ENCODE peak calls at places on chromosomes 7 and 10, in eight cellular contexts. F is left lung, G is tibial nerve, X is bronchial epithelial cell, O is endodermal cell, H is stomach, E is cardiac fibroblast, T is left ventricle myocardium inferior. P is an unnamed sample.

GRCh38 chr10:124063736-124064135 is 29.7 kb downstream of the CHST15 start:
- DNase-seq in T (no peak), X (peak; percentile 94), H (no peak), E (peak; percentile 80), G (no peak), O (no peak), F (no peak), P (peak; percentile 84)

GRCh38 chr10:84317174-84317573 is 11.2 kb upstream of the CCSER2 start:
- DNase-seq in E (no peak), H (no peak), T (no peak), F (no peak), G (no peak), X (no peak), O (no peak), P (no peak)

GRCh38 chr10:119285495-119286267 is 78.3 kb downstream of the GRK5 start:
- DNase-seq in G (no peak), H (no peak), O (no peak), E (no peak), X (no peak), T (no peak), F (no peak), P (peak; percentile 35)

GRCh38 chr7:131010714-131011436 is 276.9 kb upstream of the KLF14 start:
- DNase-seq in X (peak; percentile 90), H (no peak), E (peak; percentile 82), F (no peak), G (no peak), T (no peak), O (no peak), P (no peak)

GRCh38 chr7:151038951-151039849 is 9.1 kb upstream of the ASIC3 start:
- DNase-seq in F (peak; percentile 94), G (peak; percentile 23), H (peak; percentile 72), T (peak; percentile 59), O (peak; percentile 66), X (peak; percentile 87), E (peak; percentile 88), P (peak; percentile 89)

GRCh38 chr10:109838592-109839244 is 84.6 kb downstream of the XPNPEP1 start:
- DNase-seq in E (no peak), O (no peak), F (no peak), T (no peak), G (no peak), H (no peak), X (no peak), P (no peak)

GRCh38 chr7:92729172-92729571 is 107.2 kb downstream of the CDK6 start:
- DNase-seq in G (no peak), T (no peak), F (no peak), E (peak; percentile 13), O (no peak), X (no peak), H (no peak), P (no peak)

GRCh38 chr7:90511776-90512175 is 42.3 kb downstream of the PTTG1IP2 start:
- DNase-seq in T (no peak), E (no peak), F (no peak), X (no peak), H (no peak), O (no peak), G (no peak), P (no peak)

GRCh38 chr10:105837951-105838350 is 1196.9 kb downstream of the SORCS3 start:
- DNase-seq in F (no peak), T (no peak), O (no peak), G (no peak), E (peak; percentile 32), H (no peak), X (peak; percentile 11), P (peak; percentile 34)

GRCh38 chr10:110413903-110414562 is 83.7 kb upstream of the DUSP5 start:
- DNase-seq in E (no peak), T (no peak), G (no peak), F (no peak), X (no peak), H (no peak), O (no peak), P (no peak)

GRCh38 chr7:74479066-74479781 is 25.5 kb downstream of the GTF2IRD1 start:
- DNase-seq in G (peak; percentile 28), E (peak; percentile 75), F (peak; percentile 86), T (peak; percentile 32), X (peak; percentile 27), H (peak; percentile 53), O (no peak), P (peak; percentile 43)

GRCh38 chr7:74479961-74480829 is 26.5 kb downstream of the GTF2IRD1 start:
- DNase-seq in E (peak; percentile 89), F (peak; percentile 86), H (peak; percentile 86), G (peak; percentile 50), O (peak; percentile 88), T (peak; percentile 85), X (peak; percentile 63), P (peak; percentile 92)

GRCh38 chr7:74481458-74482324 is 28.0 kb downstream of the GTF2IRD1 start:
- DNase-seq in F (no peak), T (no peak), X (no peak), O (no peak), H (no peak), E (peak; percentile 24), G (no peak), P (peak; percentile 28)

GRCh38 chr7:74482629-74483401 is 29.1 kb downstream of the GTF2IRD1 start:
- DNase-seq in O (no peak), H (no peak), F (no peak), G (no peak), X (peak; percentile 83), T (no peak), E (peak; percentile 95), P (peak; percentile 97)

GRCh38 chr7:74480861-74481417 is 27.2 kb downstream of the GTF2IRD1 start:
- DNase-seq in F (no peak), T (peak; percentile 49), X (peak; percentile 33), O (no peak), E (peak; percentile 90), H (peak; percentile 53), G (peak; percentile 44), P (peak; percentile 64)
- H3K4me3 ChIP-seq in F (peak overlapping the region; percentile 19), T (peak overlapping the region; percentile 68), X (no peak overlapping the region), O (no peak overlapping the region), E (peak overlapping the region; percentile 36), H (peak overlapping the region; percentile 34), G (peak overlapping the region; percentile 57), P (peak overlapping the region; percentile 15)

GRCh38 chr10:34076443-34076842 is 738.7 kb downstream of the PARD3 start:
- DNase-seq in F (no peak), E (no peak), H (no peak), G (no peak), X (no peak), T (no peak), O (no peak), P (no peak)

GRCh38 chr10:34075269-34075926 is 739.7 kb downstream of the PARD3 start:
- DNase-seq in F (no peak), O (no peak), G (no peak), T (peak; percentile 34), X (no peak), H (no peak), E (no peak), P (no peak)

GRCh38 chr10:34078798-34079470 is 736.2 kb downstream of the PARD3 start:
- DNase-seq in T (peak; percentile 59), G (no peak), E (peak; percentile 95), X (peak; percentile 47), F (no peak), H (no peak), O (no peak), P (peak; percentile 59)

GRCh38 chr10:34079702-34080484 is 735.2 kb downstream of the PARD3 start:
- DNase-seq in H (no peak), E (no peak), X (no peak), F (no peak), G (no peak), O (no peak), T (no peak), P (no peak)

DNA sequence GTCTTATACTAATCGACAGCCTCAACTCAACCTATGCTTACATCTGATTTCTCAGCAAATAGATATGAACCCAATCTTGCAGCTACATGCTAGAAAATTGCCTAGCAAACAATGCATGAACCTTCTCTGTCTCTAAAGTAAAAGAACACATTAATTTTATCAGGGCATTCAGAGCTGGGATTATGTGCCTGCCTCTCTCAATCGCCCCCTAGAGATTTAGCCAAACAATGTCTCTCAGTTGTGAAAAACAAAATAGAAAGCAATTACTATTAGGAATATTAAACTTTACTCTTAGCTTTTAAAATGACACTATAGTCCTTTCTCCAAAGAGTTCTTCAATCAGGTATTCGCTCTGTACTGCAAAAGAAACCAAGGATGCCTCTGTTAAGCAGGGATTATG is 737.1 kb downstream of the PARD3 start:
- DNase-seq in G (no peak), H (no peak), E (peak; percentile 24), T (no peak), O (no peak), F (no peak), X (no peak), P (no peak)
- TF ChIP-seq CTCF in G (no peak), H (no peak), E (peak; percentile 18), T (peak; percentile 15), O (peak; percentile 39), F (no peak), X (no peak), P (peak; percentile 12)

GRCh38 chr7:143363011-143363937 is 761 bp upstream of the FAM131B start:
- DNase-seq in X (no peak), H (no peak), E (no peak), O (peak; percentile 43), G (no peak), F (no peak), T (no peak), P (no peak)
- H3K4me3 ChIP-seq in X (no peak overlapping the region), H (peak overlapping the region; percentile 58), E (no peak overlapping the region), O (no peak overlapping the region), G (peak overlapping the region; percentile 78), F (no peak overlapping the region), T (peak overlapping the region; percentile 68), P (peak overlapping the region; percentile 12)

GRCh38 chr10:6115824-6116350 is 27.1 kb downstream of the RBM17 start:
- DNase-seq in G (no peak), O (no peak), E (no peak), X (no peak), F (no peak), H (no peak), T (no peak), P (no peak)

GRCh38 chr10:6115411-6115800 is 26.6 kb downstream of the RBM17 start:
- DNase-seq in O (no peak), F (no peak), T (no peak), G (no peak), E (peak; percentile 37), X (no peak), H (no peak), P (no peak)

GRCh38 chr10:6116806-6117205 is 28.0 kb downstream of the RBM17 start:
- DNase-seq in F (no peak), H (no peak), E (no peak), G (no peak), X (no peak), O (no peak), T (no peak), P (no peak)

GRCh38 chr10:6114299-6114698 is 25.5 kb downstream of the RBM17 start:
- DNase-seq in F (no peak), X (no peak), H (no peak), E (no peak), G (no peak), O (no peak), T (no peak), P (no peak)

DNA sequence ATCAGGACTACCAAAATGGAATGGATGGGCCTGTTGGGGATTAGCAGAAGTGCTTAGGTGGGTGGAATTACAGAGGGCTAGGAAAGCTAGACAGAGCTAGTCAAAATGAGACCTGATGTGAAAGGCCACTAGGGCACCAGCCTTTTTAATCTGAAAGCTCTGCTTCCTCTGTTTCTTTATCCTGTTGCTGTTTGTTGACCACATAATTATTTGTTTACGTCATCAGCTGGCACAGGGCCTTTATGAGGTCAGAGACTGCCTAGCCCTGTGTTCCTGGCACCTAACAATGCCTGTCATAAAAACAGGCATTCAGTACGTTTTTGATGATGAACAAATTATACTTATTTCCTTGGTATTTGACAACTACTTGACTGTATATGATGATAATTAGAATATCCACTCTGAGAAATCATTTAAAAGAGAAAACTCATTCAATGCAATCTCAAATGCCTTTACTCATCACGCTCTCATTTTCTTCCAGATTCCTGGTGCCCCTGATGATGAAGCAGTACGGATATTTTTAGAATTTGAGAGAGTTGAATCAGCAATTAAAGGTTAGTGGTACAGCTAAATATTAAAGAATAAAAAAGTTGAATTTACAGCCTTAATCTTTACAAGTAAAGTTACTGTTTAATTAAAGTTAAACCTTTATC is 26.1 kb downstream of the RBM17 start:
- DNase-seq in H (no peak), F (no peak), G (peak; percentile 28), O (no peak), E (peak; percentile 85), X (peak; percentile 40), T (no peak), P (peak; percentile 78)
- TF ChIP-seq CTCF in H (no peak), F (no peak), G (no peak), O (no peak), E (peak; percentile 24), X (no peak), T (no peak), P (no peak)

P was measured in astrocyte of the spinal cord.